ENCODE peak calls at places on chromosomes 5 and 9, in four cellular contexts. S, G, Z and I are unnamed samples.

GRCh38 chr9:20636883-20637440 is 14.7 kb upstream of the MLLT3 start:
- DNase-seq in S (no peak), G (peak; percentile 49), Z (peak; percentile 46), I (no peak)

GRCh38 chr5:148443998-148444397 is 60.2 kb downstream of the FBXO38 start:
- DNase-seq in S (no peak), G (peak; percentile 83), Z (peak; percentile 81), I (no peak)

GRCh38 chr9:126420643-126421564 is 94.3 kb downstream of the MVB12B start:
- DNase-seq in S (no peak), G (no peak), Z (peak; percentile 63), I (no peak)

GRCh38 chr9:123702477-123702876 is 227.4 kb downstream of the DENND1A start:
- DNase-seq in S (no peak), G (no peak), Z (no peak), I (no peak)

GRCh38 chr9:83628540-83628939 is 5.6 kb downstream of the IDNK start:
- DNase-seq in S (no peak), G (no peak), Z (no peak), I (no peak)

GRCh38 chr9:89023788-89024187 is 32.5 kb downstream of the S1PR3 start:
- DNase-seq in S (no peak), G (peak; percentile 29), Z (no peak), I (no peak)

GRCh38 chr5:177389368-177390169 is 5.3 kb downstream of the SLC34A1 start:
- DNase-seq in S (no peak), G (peak; percentile 71), Z (peak; percentile 96), I (no peak)

GRCh38 chr9:106621299-106621920 is 241.6 kb upstream of the ZNF462 start:
- DNase-seq in S (no peak), G (no peak), Z (no peak), I (no peak)

GRCh38 chr9:124934290-124934689 is 6.6 kb downstream of the GOLGA1 start:
- DNase-seq in S (no peak), G (peak; percentile 18), Z (peak; percentile 63), I (no peak)

GRCh38 chr5:57036621-57037160 is 84.8 kb upstream of the MIER3 start:
- DNase-seq in S (no peak), G (no peak), Z (peak; percentile 3), I (no peak)

GRCh38 chr5:55934117-55934613 is 60.6 kb downstream of the IL6ST start:
- DNase-seq in S (no peak), G (peak; percentile 51), Z (peak; percentile 36), I (no peak)

GRCh38 chr5:115351356-115352195 is 55.1 kb upstream of the CCDC112 start:
- DNase-seq in S (no peak), G (peak; percentile 53), Z (peak; percentile 71), I (no peak)

GRCh38 chr5:67815455-67816391 is 399.8 kb upstream of the PIK3R1 start:
- DNase-seq in S (no peak), G (peak; percentile 15), Z (peak; percentile 56), I (no peak)

GRCh38 chr9:3865373-3865772 is 339.6 kb upstream of the RFX3 start:
- DNase-seq in S (no peak), G (peak; percentile 22), Z (peak; percentile 86), I (no peak)

GRCh38 chr5:103148213-103148612 is 28.1 kb downstream of the PPIP5K2 start:
- DNase-seq in S (no peak), G (no peak), Z (no peak), I (no peak)

GRCh38 chr5:123690821-123691220 is 178.8 kb downstream of the CSNK1G3 start:
- DNase-seq in S (no peak), G (no peak), Z (peak; percentile 61), I (no peak)

GRCh38 chr5:148306446-148306845 is 5.8 kb upstream of the SPINK7 start:
- DNase-seq in S (no peak), G (no peak), Z (no peak), I (no peak)

GRCh38 chr5:147359551-147359950 is 124.7 kb downstream of the STK32A start:
- DNase-seq in S (no peak), G (no peak), Z (no peak), I (no peak)

GRCh38 chr5:175822225-175822624 is 49.2 kb upstream of the CPLX2 start:
- DNase-seq in S (no peak), G (no peak), Z (no peak), I (no peak)

GRCh38 chr9:32554107-32554506 is 1.7 kb upstream of the TOPORS start:
- DNase-seq in S (no peak), G (peak; percentile 61), Z (peak; percentile 53), I (no peak)

GRCh38 chr5:150263801-150264621 is 25.6 kb downstream of the CAMK2A start:
- DNase-seq in S (no peak), G (peak; percentile 81), Z (peak; percentile 87), I (no peak)

GRCh38 chr5:128084228-128085167 is 932 bp downstream of the SLC12A2 start:
- DNase-seq in S (peak; percentile 80), G (peak; percentile 27), Z (peak; percentile 51), I (no peak)

GRCh38 chr9:38417003-38417965 is 7.0 kb downstream of the IGFBPL1 start:
- DNase-seq in S (no peak), G (no peak), Z (peak; percentile 18), I (no peak)

DNA sequence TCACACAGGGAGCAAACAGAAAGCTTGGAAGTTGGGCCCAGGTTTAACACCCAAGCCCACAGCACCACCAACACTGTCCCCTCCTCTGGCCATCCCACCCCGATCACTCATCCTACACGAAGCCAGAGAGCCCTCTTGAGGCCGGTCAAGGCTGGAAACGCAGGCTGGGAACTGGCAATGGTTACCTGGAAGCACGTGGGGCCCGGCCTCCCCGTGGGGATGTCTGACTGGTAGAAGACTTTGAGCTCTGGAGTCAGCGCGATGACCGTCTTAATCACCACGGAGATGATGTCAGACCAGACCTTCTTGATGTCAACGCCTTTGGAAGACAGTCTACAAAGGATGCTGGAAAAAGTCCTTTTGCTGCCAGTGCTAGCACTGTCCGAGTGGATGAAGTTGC is 104.1 kb downstream of the TTLL11 start:
- DNase-seq in S (no peak), G (peak; percentile 33), Z (peak; percentile 34), I (no peak)
- TF ChIP-seq CTCF in S (no peak), G (no peak), Z (peak; percentile 13), I (peak; percentile 40)

GRCh38 chr9:135221576-135221950 is 134.1 kb downstream of the OLFM1 start:
- DNase-seq in S (no peak), G (no peak), Z (no peak), I (no peak)

GRCh38 chr9:135222991-135223760 is 135.7 kb downstream of the OLFM1 start:
- DNase-seq in S (no peak), G (no peak), Z (no peak), I (no peak)

GRCh38 chr9:135220601-135221575 is 133.4 kb downstream of the OLFM1 start:
- DNase-seq in S (peak; percentile 68), G (no peak), Z (no peak), I (no peak)

GRCh38 chr9:135223831-135224230 is 136.4 kb downstream of the OLFM1 start:
- DNase-seq in S (no peak), G (no peak), Z (no peak), I (no peak)

GRCh38 chr9:135221951-135222631 is 134.6 kb downstream of the OLFM1 start:
- DNase-seq in S (no peak), G (no peak), Z (no peak), I (no peak)
- TF ChIP-seq CTCF in S (no peak), G (no peak), Z (no peak), I (no peak)

GRCh38 chr5:11602298-11602697 is 301.9 kb downstream of the CTNND2 start:
- DNase-seq in S (no peak), G (no peak), Z (no peak), I (no peak)
- TF ChIP-seq CTCF in S (no peak), G (no peak), Z (no peak), I (no peak)

DNA sequence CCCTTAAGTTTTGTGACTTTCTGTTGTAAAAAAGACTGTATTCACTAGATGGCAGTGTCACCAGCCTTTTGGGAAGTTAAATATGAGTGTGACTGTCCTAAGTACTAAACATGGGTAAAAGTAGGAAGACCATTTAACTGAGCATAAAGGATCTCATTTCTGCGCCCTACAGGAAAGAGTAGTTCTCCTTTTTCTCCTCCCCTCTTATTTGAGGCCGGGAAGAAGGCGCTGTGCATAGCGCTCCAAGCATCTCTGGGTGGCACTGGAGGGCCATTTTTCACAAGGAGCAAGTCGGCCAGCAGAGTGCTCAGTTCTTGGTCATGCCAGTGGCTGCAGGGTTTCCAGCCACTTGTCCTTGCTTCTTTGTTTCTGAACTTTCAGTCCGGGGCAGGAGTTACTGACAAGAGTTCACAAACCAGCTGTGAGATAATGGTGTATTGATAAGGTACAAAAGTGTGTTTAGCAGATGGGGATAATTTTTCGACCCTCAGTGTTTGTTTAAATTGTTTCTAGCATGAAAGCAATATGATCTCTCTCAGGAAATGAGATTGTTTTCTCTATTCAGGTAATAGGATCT is 227.6 kb upstream of the DMRT1 start:
- DNase-seq in S (peak; percentile 83), G (peak; percentile 94), Z (peak; percentile 94), I (no peak)
- TF ChIP-seq CTCF in S (peak; percentile 71), G (peak; percentile 88), Z (peak; percentile 94), I (peak; percentile 72)

DNA sequence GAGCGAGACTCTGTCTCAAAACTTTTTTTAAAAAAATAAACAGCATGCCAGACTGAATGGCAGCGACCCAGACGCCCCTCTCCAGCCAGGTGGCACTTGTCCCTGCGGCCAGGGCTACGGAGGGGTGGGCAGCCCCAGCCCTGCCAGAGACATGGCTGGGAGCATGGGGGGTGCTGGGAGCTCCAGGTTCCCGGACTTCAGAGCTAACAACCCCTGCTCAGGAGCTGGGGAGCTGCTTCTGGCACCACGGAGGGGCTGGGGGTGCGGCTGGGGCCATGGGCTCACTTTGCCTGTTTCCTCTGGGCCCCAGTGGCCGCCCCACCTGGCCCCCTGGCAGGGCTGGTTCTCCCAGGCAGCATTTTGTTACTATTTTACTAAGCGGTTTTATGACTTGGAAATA is 49.9 kb downstream of the SLC12A7 start:
- DNase-seq in S (no peak), G (no peak), Z (no peak), I (no peak)
- TF ChIP-seq CTCF in S (no peak), G (no peak), Z (no peak), I (no peak)